ENCODE peak calls at places on chromosomes 13 and 19, in nine cellular contexts. U is heart left ventricle, Y is neural progenitor cell, F is upper lobe of right lung, R is ascending aorta, Z is uterus, P is brain microvascular endothelial cell, H is astrocyte of the spinal cord, D is neural crest cell. A is an unnamed sample.

GRCh38 chr19:43797118-43797517 is 5.1 kb downstream of the LYPD5 start:
- DNase-seq in U (no peak), Y (no peak), F (no peak), R (no peak), Z (no peak), P (no peak), H (no peak), D (no peak), A (no peak)

GRCh38 chr13:32791545-32792172 is 205.4 kb downstream of the PDS5B start:
- DNase-seq in U (no peak), Y (no peak), F (no peak), R (no peak), Z (no peak), P (no peak), H (peak), D (no peak), A (no peak)

GRCh38 chr19:14097532-14098151 is 7.1 kb upstream of the SAMD1 start:
- DNase-seq in U (no peak), Y (no peak), F (no peak), R (no peak), Z (no peak), P (no peak), H (no peak), D (no peak), A (no peak)

GRCh38 chr13:49740870-49741269 is 49.6 kb upstream of the EBPL start:
- DNase-seq in U (no peak), Y (no peak), F (no peak), R (no peak), Z (no peak), P (no peak), H (no peak), D (no peak), A (no peak)

GRCh38 chr13:99265823-99266426 is 7.7 kb upstream of the GPR18 start:
- DNase-seq in U (no peak), Y (peak), F (no peak), R (no peak), Z (no peak), P (peak), H (peak), D (no peak), A (peak)

GRCh38 chr13:77239312-77239711 is 87.6 kb downstream of the MYCBP2 start:
- DNase-seq in U (no peak), Y (no peak), F (no peak), R (no peak), Z (no peak), P (peak), H (peak), D (no peak), A (no peak)

GRCh38 chr19:18541992-18542935 is 1.1 kb downstream of the FKBP8 start:
- DNase-seq in U (no peak), Y (peak), F (no peak), R (no peak), Z (no peak), P (no peak), H (no peak), D (no peak), A (no peak)

GRCh38 chr13:20550799-20551198 is 16.2 kb upstream of the IFT88 start:
- DNase-seq in U (no peak), Y (no peak), F (no peak), R (no peak), Z (no peak), P (no peak), H (peak), D (no peak), A (no peak)

GRCh38 chr13:59236309-59236939 is 927.3 kb downstream of the DIAPH3 start:
- DNase-seq in U (no peak), Y (no peak), F (no peak), R (no peak), Z (no peak), P (no peak), H (no peak), D (no peak), A (no peak)

GRCh38 chr13:113550453-113550852 is 34.1 kb upstream of the TFDP1 start:
- DNase-seq in U (no peak), Y (no peak), F (peak), R (peak), Z (no peak), P (no peak), H (no peak), D (no peak), A (no peak)

GRCh38 chr19:51043497-51043896 is 8.7 kb upstream of the KLK12 start:
- DNase-seq in U (no peak), Y (no peak), F (no peak), R (no peak), Z (no peak), P (no peak), H (no peak), D (no peak), A (no peak)

GRCh38 chr19:27777242-27777641 is 1435.7 kb downstream of the UQCRFS1 start:
- DNase-seq in U (no peak), Y (no peak), F (no peak), R (no peak), Z (no peak), P (no peak), H (no peak), D (no peak), A (no peak)

GRCh38 chr19:16260160-16260793 is 62.6 kb downstream of the AP1M1 start:
- DNase-seq in U (no peak), Y (no peak), F (no peak), R (no peak), Z (no peak), P (no peak), H (no peak), D (no peak), A (no peak)

GRCh38 chr13:32228330-32229041 is 86.7 kb downstream of the ZAR1L start:
- DNase-seq in U (no peak), Y (no peak), F (no peak), R (no peak), Z (no peak), P (peak), H (peak), D (no peak), A (peak)

GRCh38 chr13:68173111-68173510 is 943.0 kb upstream of the PCDH9 start:
- DNase-seq in U (no peak), Y (no peak), F (no peak), R (no peak), Z (no peak), P (peak), H (peak), D (no peak), A (no peak)

GRCh38 chr19:11125994-11126685 is 29.4 kb downstream of the SPC24 start:
- DNase-seq in U (peak), Y (peak), F (peak), R (peak), Z (peak), P (peak), H (peak), D (peak), A (peak)

GRCh38 chr13:107765724-107766436 is 449.5 kb downstream of the LIG4 start:
- DNase-seq in U (no peak), Y (no peak), F (no peak), R (no peak), Z (no peak), P (no peak), H (peak), D (no peak), A (no peak)

GRCh38 chr19:35462476-35462953 is 14.5 kb downstream of the FFAR2 start:
- DNase-seq in U (no peak), Y (no peak), F (no peak), R (no peak), Z (no peak), P (no peak), H (no peak), D (no peak), A (no peak)

GRCh38 chr19:3115916-3116602 is 19.8 kb upstream of the GNA15 start:
- DNase-seq in U (no peak), Y (no peak), F (no peak), R (no peak), Z (no peak), P (no peak), H (no peak), D (no peak), A (peak)

GRCh38 chr13:35530147-35530546 is 53.7 kb upstream of the MAB21L1 start:
- DNase-seq in U (peak), Y (no peak), F (no peak), R (no peak), Z (no peak), P (no peak), H (no peak), D (no peak), A (no peak)

GRCh38 chr13:98839826-98840769 is 87.6 kb upstream of the SLC15A1 start:
- DNase-seq in U (peak), Y (peak), F (peak), R (no peak), Z (peak), P (peak), H (peak), D (peak), A (peak)

GRCh38 chr19:12198136-12198535 is 35.2 kb downstream of the ZNF136 start:
- DNase-seq in U (no peak), Y (no peak), F (no peak), R (no peak), Z (no peak), P (no peak), H (no peak), D (no peak), A (no peak)

GRCh38 chr19:12200020-12200419 is 37.1 kb downstream of the ZNF136 start:
- DNase-seq in U (no peak), Y (no peak), F (no peak), R (no peak), Z (no peak), P (no peak), H (no peak), D (no peak), A (no peak)

GRCh38 chr19:12208221-12208620 is 45.3 kb downstream of the ZNF136 start:
- DNase-seq in U (no peak), Y (no peak), F (no peak), R (no peak), Z (no peak), P (no peak), H (no peak), D (no peak), A (no peak)

GRCh38 chr19:12205296-12205695 is 42.4 kb downstream of the ZNF136 start:
- DNase-seq in U (no peak), Y (no peak), F (no peak), R (no peak), Z (no peak), P (no peak), H (no peak), D (no peak), A (no peak)

DNA sequence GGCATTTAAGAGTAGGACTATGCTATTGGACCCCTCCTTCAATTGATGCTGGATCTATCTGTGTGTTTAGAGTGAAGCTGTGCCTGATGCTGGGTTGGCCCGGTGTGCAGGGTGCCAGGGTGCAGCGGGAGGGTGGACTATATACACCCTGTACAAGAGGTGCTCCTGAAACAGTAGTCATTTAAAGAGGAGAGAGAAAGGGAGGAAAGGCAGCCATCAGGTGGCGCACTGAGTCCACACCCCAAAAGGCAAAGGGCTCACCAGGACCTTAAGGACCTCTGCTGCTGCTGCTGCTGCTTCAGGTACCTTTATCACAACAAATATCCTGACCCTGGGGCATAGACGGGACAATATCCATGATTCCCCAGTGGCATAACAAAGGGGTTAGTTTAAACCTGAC is 39.4 kb downstream of the ZNF136 start:
- DNase-seq in U (peak), Y (peak), F (peak), R (no peak), Z (no peak), P (no peak), H (no peak), D (no peak), A (no peak)
- TF ChIP-seq CTCF in U (peak), Y (peak), F (peak), R (no peak), Z (no peak), P (no peak), H (no peak), D (no peak), A (no peak)

GRCh38 chr13:30113983-30114491 is 193.3 kb downstream of the KATNAL1 start:
- DNase-seq in U (no peak), Y (peak), F (no peak), R (no peak), Z (no peak), P (no peak), H (no peak), D (no peak), A (peak)

GRCh38 chr13:30116379-30116778 is 191.0 kb downstream of the KATNAL1 start:
- DNase-seq in U (no peak), Y (no peak), F (no peak), R (no peak), Z (no peak), P (no peak), H (no peak), D (no peak), A (no peak)

GRCh38 chr13:30113531-30113930 is 193.8 kb downstream of the KATNAL1 start:
- DNase-seq in U (no peak), Y (no peak), F (no peak), R (no peak), Z (no peak), P (no peak), H (no peak), D (no peak), A (peak)

GRCh38 chr13:30114586-30115256 is 192.6 kb downstream of the KATNAL1 start:
- DNase-seq in U (peak), Y (peak), F (peak), R (peak), Z (peak), P (peak), H (peak), D (peak), A (peak)

GRCh38 chr13:30115257-30115600 is 192.1 kb downstream of the KATNAL1 start:
- DNase-seq in U (no peak), Y (no peak), F (no peak), R (no peak), Z (no peak), P (no peak), H (no peak), D (no peak), A (no peak)
- TF ChIP-seq CTCF in U (no peak), Y (no peak), F (no peak), R (no peak), Z (no peak), P (no peak), H (no peak), D (peak), A (no peak)

GRCh38 chr13:45336025-45336800 is 4.8 kb downstream of the TPT1 start:
- DNase-seq in U (no peak), Y (no peak), F (no peak), R (no peak), Z (no peak), P (no peak), H (no peak), D (no peak), A (no peak)

GRCh38 chr13:45333251-45333972 is 7.6 kb downstream of the TPT1 start:
- DNase-seq in U (no peak), Y (no peak), F (no peak), R (no peak), Z (no peak), P (no peak), H (no peak), D (no peak), A (no peak)

GRCh38 chr13:45335397-45336024 is 5.5 kb downstream of the TPT1 start:
- DNase-seq in U (no peak), Y (no peak), F (no peak), R (no peak), Z (no peak), P (no peak), H (peak), D (no peak), A (no peak)

GRCh38 chr13:45332831-45333219 is 8.2 kb downstream of the TPT1 start:
- DNase-seq in U (no peak), Y (no peak), F (no peak), R (no peak), Z (no peak), P (no peak), H (no peak), D (no peak), A (no peak)

GRCh38 chr13:45333973-45334922 is 6.7 kb downstream of the TPT1 start:
- DNase-seq in U (no peak), Y (no peak), F (no peak), R (no peak), Z (no peak), P (peak), H (peak), D (no peak), A (no peak)
- TF ChIP-seq CTCF in U (no peak), Y (no peak), F (no peak), R (no peak), Z (no peak), P (no peak), H (no peak), D (no peak), A (no peak)

GRCh38 chr13:78940444-78940843 is 281.5 kb upstream of the OBI1 start:
- DNase-seq in U (no peak), Y (no peak), F (no peak), R (no peak), Z (no peak), P (no peak), H (no peak), D (no peak), A (no peak)
- TF ChIP-seq CTCF in U (no peak), Y (no peak), F (no peak), R (no peak), Z (no peak), P (no peak), H (no peak), D (no peak), A (no peak)

DNA sequence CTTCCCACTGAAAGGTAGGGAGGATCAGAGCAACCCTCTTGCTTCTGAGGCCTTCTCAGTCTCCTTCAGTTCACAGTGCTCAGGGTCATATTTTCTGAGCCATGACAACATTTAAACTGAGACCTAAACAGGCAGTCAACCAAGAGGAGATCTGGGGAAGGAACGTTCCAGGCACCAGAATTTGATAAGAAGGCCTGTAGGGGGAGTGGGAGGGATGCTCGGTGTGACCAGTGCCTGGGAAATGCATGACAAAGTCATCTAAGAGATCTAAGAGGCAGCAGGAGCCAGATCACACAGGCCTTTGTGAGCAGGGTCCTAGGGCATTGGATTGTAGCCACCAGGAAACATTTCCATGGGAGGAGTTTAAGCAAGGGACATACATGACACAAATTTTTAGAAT is 71.6 kb downstream of the SHISA2 start:
- DNase-seq in U (no peak), Y (peak), F (no peak), R (no peak), Z (no peak), P (peak), H (no peak), D (no peak), A (peak)
- TF ChIP-seq CTCF in U (no peak), Y (peak), F (peak), R (no peak), Z (no peak), P (peak), H (peak), D (peak), A (no peak)

GRCh38 chr19:1467228-1467511 is 11.8 kb downstream of the C19orf25 start:
- DNase-seq in U (no peak), Y (no peak), F (no peak), R (no peak), Z (no peak), P (no peak), H (no peak), D (no peak), A (no peak)

GRCh38 chr19:1467512-1468273 is 11.3 kb downstream of the C19orf25 start:
- DNase-seq in U (no peak), Y (peak), F (no peak), R (no peak), Z (no peak), P (no peak), H (no peak), D (no peak), A (no peak)

GRCh38 chr19:1466461-1467227 is 12.4 kb downstream of the C19orf25 start:
- DNase-seq in U (no peak), Y (peak), F (no peak), R (no peak), Z (no peak), P (no peak), H (no peak), D (no peak), A (no peak)

GRCh38 chr19:1465191-1466016 is 13.6 kb downstream of the C19orf25 start:
- DNase-seq in U (no peak), Y (peak), F (no peak), R (no peak), Z (no peak), P (no peak), H (no peak), D (no peak), A (peak)

DNA sequence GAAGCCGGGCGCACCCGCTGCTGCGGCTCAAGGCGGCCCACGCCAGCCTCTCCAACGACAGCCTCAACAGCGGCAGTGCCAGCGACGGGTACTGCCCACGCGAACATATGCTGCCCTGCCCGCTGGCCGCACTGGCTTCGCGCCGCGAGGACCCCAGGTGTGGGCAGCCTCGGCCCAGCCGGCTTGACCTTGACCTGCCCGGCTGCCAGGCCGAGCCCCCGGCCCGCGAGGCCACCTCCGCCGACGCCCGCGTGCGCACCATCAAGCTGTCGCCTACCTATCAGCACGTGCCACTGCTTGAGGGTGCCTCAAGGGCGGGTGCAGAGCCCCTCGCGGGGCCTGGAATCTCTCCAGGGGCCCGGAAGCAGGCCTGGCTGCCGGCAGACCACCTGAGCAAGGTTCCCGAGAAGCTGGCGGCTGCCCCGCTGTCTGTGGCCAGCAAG is 13.0 kb downstream of the C19orf25 start:
- DNase-seq in U (no peak), Y (no peak), F (no peak), R (no peak), Z (no peak), P (no peak), H (no peak), D (no peak), A (no peak)
- TF ChIP-seq CTCF in U (no peak), Y (no peak), F (no peak), R (no peak), Z (no peak), P (no peak), H (no peak), D (no peak), A (no peak)

GRCh38 chr13:40981361-40981760 is 37.8 kb downstream of the ELF1 start:
- DNase-seq in U (no peak), Y (no peak), F (no peak), R (no peak), Z (no peak), P (no peak), H (no peak), D (no peak), A (no peak)

GRCh38 chr13:40981949-40982348 is 37.2 kb downstream of the ELF1 start:
- DNase-seq in U (no peak), Y (no peak), F (no peak), R (no peak), Z (no peak), P (no peak), H (no peak), D (no peak), A (no peak)

GRCh38 chr13:40980466-40980865 is 38.6 kb downstream of the ELF1 start:
- DNase-seq in U (no peak), Y (no peak), F (no peak), R (no peak), Z (no peak), P (no peak), H (no peak), D (no peak), A (no peak)

GRCh38 chr13:40982772-40983171 is 36.3 kb downstream of the ELF1 start:
- DNase-seq in U (peak), Y (no peak), F (no peak), R (no peak), Z (peak), P (peak), H (peak), D (no peak), A (no peak)

DNA sequence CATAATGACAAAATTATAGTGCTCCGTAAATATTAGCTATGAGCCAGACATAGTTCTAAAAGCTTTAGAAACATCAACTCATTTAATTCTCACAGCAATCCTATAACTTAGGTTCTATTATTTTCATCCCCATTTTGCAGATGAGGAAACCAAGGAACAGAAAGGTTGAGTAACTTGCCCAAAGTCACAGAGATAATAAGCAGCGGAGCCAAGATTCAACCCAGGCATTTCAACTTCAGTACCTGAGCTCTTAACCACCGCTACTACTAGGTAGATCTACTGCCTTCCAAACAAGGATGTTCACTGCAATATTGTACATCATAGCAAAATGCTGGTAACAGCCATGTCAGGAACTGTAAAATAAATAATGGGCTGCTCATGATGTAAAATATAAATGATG is 39.9 kb downstream of the ELF1 start:
- DNase-seq in U (no peak), Y (no peak), F (no peak), R (no peak), Z (no peak), P (no peak), H (no peak), D (no peak), A (no peak)
- TF ChIP-seq CTCF in U (no peak), Y (no peak), F (no peak), R (no peak), Z (no peak), P (no peak), H (no peak), D (no peak), A (no peak)

GRCh38 chr19:46017095-46017429 is 5.8 kb downstream of the PGLYRP1 start:
- DNase-seq in U (no peak), Y (no peak), F (no peak), R (no peak), Z (no peak), P (no peak), H (no peak), D (no peak), A (no peak)
- TF ChIP-seq CTCF in U (no peak), Y (no peak), F (peak), R (no peak), Z (no peak), P (no peak), H (no peak), D (peak), A (no peak)

GRCh38 chr13:60329221-60329983 is 67.6 kb upstream of the TDRD3 start:
- DNase-seq in U (no peak), Y (peak), F (peak), R (no peak), Z (no peak), P (peak), H (peak), D (peak), A (peak)
- TF ChIP-seq CTCF in U (no peak), Y (peak), F (peak), R (peak), Z (no peak), P (peak), H (peak), D (peak), A (peak)

A was measured in MCF 10A.